ENCODE peak calls at places on chromosomes 16 and 17, in six cellular contexts. P, O, M, D, E and X are unnamed samples.

GRCh38 chr17:67922503-67922902 is 73.8 kb downstream of the C17orf58 start:
- DNase-seq in D (no peak), M (no peak), E (no peak), P (no peak), O (no peak), X (no peak)

GRCh38 chr16:67277294-67277998 is 1.9 kb upstream of the PLEKHG4 start:
- DNase-seq in P (peak; percentile 59), O (no peak), D (peak; percentile 87), M (no peak), E (peak; percentile 38), X (no peak)

GRCh38 chr16:62167551-62167950 is 131.3 kb upstream of the CDH8 start:
- DNase-seq in O (no peak), E (no peak), D (no peak), M (no peak), P (no peak), X (no peak)

GRCh38 chr17:63832455-63832854 is 5.0 kb upstream of the FTSJ3 start:
- DNase-seq in P (no peak), O (no peak), E (no peak), M (no peak), D (no peak), X (no peak)

GRCh38 chr17:44331249-44331760 is 6.7 kb upstream of the SLC25A39 start:
- DNase-seq in M (no peak), D (peak; percentile 80), P (peak; percentile 80), E (peak; percentile 78), O (peak; percentile 85), X (peak; percentile 87)

GRCh38 chr17:72754513-72754912 is 338.0 kb downstream of the SLC39A11 start:
- DNase-seq in O (no peak), P (no peak), D (no peak), M (no peak), E (no peak), X (no peak)

GRCh38 chr17:35390663-35391062 is 17.2 kb upstream of the SLFN11 start:
- DNase-seq in E (no peak), M (no peak), D (no peak), P (no peak), O (no peak), X (peak; percentile 69)

GRCh38 chr16:24845726-24846547 is at the start of gene SLC5A11:
- DNase-seq in M (no peak), D (no peak), O (no peak), P (no peak), E (no peak), X (no peak)

GRCh38 chr17:36816214-36816613 is 121.1 kb upstream of the LHX1 start:
- DNase-seq in D (no peak), P (no peak), M (no peak), O (no peak), E (no peak), X (no peak)

GRCh38 chr17:72193395-72194106 is 72.7 kb downstream of the SOX9 start:
- DNase-seq in M (no peak), E (peak; percentile 17), P (peak; percentile 30), O (no peak), D (no peak), X (no peak)

GRCh38 chr17:57256708-57257112 is 387 bp downstream of the MSI2 start:
- DNase-seq in D (peak; percentile 33), P (no peak), M (peak; percentile 73), O (no peak), E (peak; percentile 39), X (peak; percentile 62)

GRCh38 chr16:2091722-2092620 is 43.7 kb downstream of the PKD1 start:
- DNase-seq in P (no peak), O (peak; percentile 50), E (no peak), D (no peak), M (no peak), X (no peak)

GRCh38 chr17:53032861-53033271 is 789.9 kb upstream of the KIF2B start:
- DNase-seq in M (no peak), P (no peak), D (peak; percentile 88), O (peak; percentile 89), E (peak; percentile 18), X (peak; percentile 88)

GRCh38 chr16:28935924-28936783 is 4.4 kb downstream of the CD19 start:
- DNase-seq in P (peak; percentile 77), D (peak; percentile 85), O (peak; percentile 95), E (peak; percentile 77), M (peak; percentile 83), X (peak; percentile 87)

GRCh38 chr17:65020284-65020683 is 36.3 kb downstream of the GNA13 start:
- DNase-seq in P (no peak), E (no peak), D (no peak), O (no peak), M (no peak), X (peak; percentile 78)

GRCh38 chr17:62628845-62629555 is 1.5 kb downstream of the MRC2 start:
- DNase-seq in E (no peak), D (no peak), P (no peak), O (peak; percentile 67), M (no peak), X (peak; percentile 71)

GRCh38 chr16:73176577-73177013 is 128.7 kb upstream of the ZFHX3 start:
- DNase-seq in M (no peak), D (peak; percentile 75), E (no peak), P (no peak), O (no peak), X (peak; percentile 92)

GRCh38 chr17:43994272-43995149 is 9.9 kb upstream of the NAGS start:
- DNase-seq in O (peak; percentile 86), E (peak; percentile 34), D (peak; percentile 57), M (peak; percentile 77), P (no peak), X (peak; percentile 70)

GRCh38 chr17:43784068-43784467 is 3.8 kb downstream of the CFAP97D1 start:
- DNase-seq in O (no peak), P (no peak), D (no peak), E (no peak), M (no peak), X (no peak)

GRCh38 chr17:28916302-28916934 is 13.5 kb upstream of the DHRS13 start:
- DNase-seq in E (peak; percentile 52), M (no peak), D (peak; percentile 50), P (peak; percentile 51), O (no peak), X (peak; percentile 37)

GRCh38 chr16:70402916-70403659 is 35.8 kb downstream of the ST3GAL2 start:
- DNase-seq in O (no peak), D (no peak), E (no peak), M (no peak), P (no peak), X (peak; percentile 67)

GRCh38 chr17:28755486-28755885 is 11.7 kb downstream of the TRAF4 start:
- DNase-seq in D (no peak), E (no peak), O (no peak), P (no peak), M (no peak), X (no peak)

GRCh38 chr17:56230660-56231059 is 77.4 kb downstream of the ANKFN1 start:
- DNase-seq in D (no peak), O (no peak), M (no peak), P (peak; percentile 54), E (peak; percentile 24), X (peak; percentile 0)

GRCh38 chr17:27793168-27793905 is 7.0 kb downstream of the NOS2 start:
- DNase-seq in M (no peak), P (no peak), E (no peak), O (peak; percentile 52), D (no peak), X (peak; percentile 34)

GRCh38 chr16:84446086-84446485 is 58.4 kb downstream of the MEAK7 start:
- DNase-seq in D (no peak), O (no peak), E (no peak), P (no peak), M (no peak), X (no peak)

GRCh38 chr16:48123104-48123788 is 32.5 kb downstream of the ABCC12 start:
- DNase-seq in O (no peak), E (no peak), D (peak; percentile 72), M (no peak), P (no peak), X (peak; percentile 95)

GRCh38 chr16:87686697-87687570 is 78.9 kb downstream of the KLHDC4 start:
- DNase-seq in M (no peak), E (no peak), D (no peak), O (no peak), P (no peak), X (no peak)

GRCh38 chr16:2190659-2191445 is 5.6 kb downstream of the CASKIN1 start:
- DNase-seq in O (no peak), E (no peak), M (no peak), D (no peak), P (no peak), X (no peak)

GRCh38 chr17:79249945-79250521 is 175.4 kb downstream of the ENGASE start:
- DNase-seq in O (no peak), M (no peak), D (no peak), E (no peak), P (no peak), X (no peak)

GRCh38 chr17:62800580-62800979 is 7.5 kb downstream of the MARCHF10 start:
- DNase-seq in E (no peak), P (no peak), O (peak; percentile 72), M (no peak), D (no peak), X (no peak)

GRCh38 chr17:53909802-53910201 is 87.1 kb downstream of the KIF2B start:
- DNase-seq in M (no peak), O (no peak), D (no peak), P (no peak), E (no peak), X (no peak)

GRCh38 chr17:17942846-17943245 is 29.4 kb downstream of the TOM1L2 start:
- DNase-seq in D (peak; percentile 45), M (no peak), O (no peak), P (no peak), E (no peak), X (peak; percentile 47)
- H3K4me1 ChIP-seq in D (peaks cover 38% of the 10 kb centered on the region), M (peaks cover 56% of the 10 kb centered on the region), O (no peaks in the 10 kb centered on the region), P (peaks cover 47% of the 10 kb centered on the region), E (peaks cover 83% of the 10 kb centered on the region), X (peaks cover 48% of the 10 kb centered on the region)

GRCh38 chr16:21698169-21699032 is 34.6 kb downstream of the OTOA start:
- DNase-seq in D (no peak), M (no peak), O (no peak), P (no peak), E (no peak), X (no peak)
- TF ChIP-seq CTCF in D (no peak), M (no peak), O (peak; percentile 44), P (no peak), E (no peak), X (no peak)

DNA sequence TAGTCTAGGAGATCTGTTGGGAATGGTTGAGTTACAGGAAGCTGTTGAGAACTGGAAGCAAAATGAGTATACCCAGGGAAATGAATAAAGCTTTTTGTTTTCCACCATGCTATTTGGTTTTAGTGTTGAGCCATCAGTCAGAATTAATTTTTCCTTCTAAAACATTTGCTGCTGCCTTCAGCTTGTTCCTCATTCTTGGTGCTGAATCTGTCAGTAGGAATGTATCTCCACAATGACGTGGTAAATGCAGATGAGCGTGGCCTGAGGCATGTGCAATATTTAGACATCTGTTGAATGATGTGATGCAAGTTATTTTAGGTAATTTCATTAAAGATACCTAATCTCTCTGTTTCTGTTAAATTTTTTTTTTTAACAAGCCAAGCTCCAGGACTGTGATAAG is 10.9 kb downstream of the HAPSTR1 start:
- DNase-seq in D (no peak), M (no peak), O (no peak), P (no peak), E (no peak), X (no peak)
- H3K4me1 ChIP-seq in D (peaks cover 10% of the 10 kb centered on the region), M (peaks cover 86% of the 10 kb centered on the region), O (peaks cover 3% of the 10 kb centered on the region), P (peaks cover 98% of the 10 kb centered on the region), E (peaks cover 98% of the 10 kb centered on the region), X (peaks cover 14% of the 10 kb centered on the region)

DNA sequence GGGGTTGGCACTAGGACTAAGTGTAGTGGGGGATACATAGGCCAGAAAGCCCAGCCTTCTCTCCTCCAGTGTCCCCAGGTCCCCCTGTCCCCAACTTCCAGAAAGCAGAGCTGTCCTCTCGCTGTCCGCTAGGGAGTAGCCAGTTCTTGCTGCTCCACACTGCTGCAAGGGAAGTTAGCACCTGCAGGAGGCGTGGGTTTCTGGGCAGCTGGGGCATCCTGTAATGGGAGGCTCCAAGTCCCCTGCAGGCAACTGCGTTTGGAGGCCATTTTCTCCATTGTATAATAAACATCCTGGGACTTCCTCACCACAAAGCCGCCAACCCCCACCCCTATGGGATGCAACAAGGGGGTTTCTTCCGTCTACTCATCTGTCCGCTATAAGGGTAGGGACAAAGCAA is 1.7 kb downstream of the RPRML start:
- DNase-seq in E (no peak), O (peak; percentile 98), D (no peak), P (no peak), M (no peak), X (peak; percentile 69)
- TF ChIP-seq CTCF in E (no peak), O (peak; percentile 75), D (peak; percentile 23), P (no peak), M (no peak), X (peak; percentile 32)